ENCODE peak calls at places on chromosomes 13 and 19, in four cellular contexts. U, Q, L and P are unnamed samples.

GRCh38 chr19:11361037-11361770 is 6.0 kb downstream of the PLPPR2 start:
- DNase-seq in U (peak; percentile 92), Q (no peak), L (no peak), P (peak; percentile 64)

GRCh38 chr19:54551950-54552912 is 21.4 kb upstream of the LILRA2 start:
- DNase-seq in U (no peak), Q (no peak), L (peak; percentile 40), P (no peak)

GRCh38 chr13:31756346-31756745 is 17.0 kb downstream of the RXFP2 start:
- DNase-seq in U (no peak), Q (no peak), L (no peak), P (no peak)

GRCh38 chr13:34025746-34026145 is 207.8 kb downstream of the RFC3 start:
- DNase-seq in U (no peak), Q (no peak), L (no peak), P (no peak)

GRCh38 chr19:48121066-48121465 is 10.4 kb upstream of the PLA2G4C start:
- DNase-seq in U (no peak), Q (no peak), L (no peak), P (no peak)

GRCh38 chr19:46746281-46746965 is at the start of gene STRN4:
- DNase-seq in U (peak; percentile 90), Q (no peak), L (no peak), P (peak; percentile 92)

GRCh38 chr13:106499905-106500304 is 35.6 kb downstream of the EFNB2 start:
- DNase-seq in U (no peak), Q (no peak), L (peak; percentile 15), P (no peak)

GRCh38 chr13:33169273-33169980 is 116.1 kb downstream of the STARD13 start:
- DNase-seq in U (no peak), Q (no peak), L (no peak), P (no peak)

GRCh38 chr13:67343777-67344176 is 113.6 kb upstream of the PCDH9 start:
- DNase-seq in U (no peak), Q (no peak), L (no peak), P (no peak)

GRCh38 chr13:67341406-67341805 is 111.3 kb upstream of the PCDH9 start:
- DNase-seq in U (no peak), Q (no peak), L (no peak), P (no peak)
- TF ChIP-seq FOXM1 in U (no peak), Q (no peak), L (no peak), P (no peak)

GRCh38 chr19:9796113-9796773 is 22.6 kb downstream of the FBXL12 start:
- DNase-seq in U (peak; percentile 56), Q (peak; percentile 86), L (peak; percentile 66), P (peak; percentile 65)

GRCh38 chr19:9799162-9799561 is 19.7 kb downstream of the FBXL12 start:
- DNase-seq in U (no peak), Q (no peak), L (no peak), P (no peak)

GRCh38 chr19:9793051-9793591 is 24.6 kb upstream of the ZNF846 start:
- DNase-seq in U (no peak), Q (no peak), L (no peak), P (no peak)

GRCh38 chr19:9801976-9802375 is 16.9 kb downstream of the FBXL12 start:
- DNase-seq in U (peak; percentile 37), Q (no peak), L (no peak), P (no peak)

GRCh38 chr19:9797871-9798270 is 21.0 kb downstream of the FBXL12 start:
- DNase-seq in U (no peak), Q (no peak), L (no peak), P (no peak)
- TF ChIP-seq FOXK2 in U (no peak), Q (no peak), L (no peak), P (no peak)

DNA sequence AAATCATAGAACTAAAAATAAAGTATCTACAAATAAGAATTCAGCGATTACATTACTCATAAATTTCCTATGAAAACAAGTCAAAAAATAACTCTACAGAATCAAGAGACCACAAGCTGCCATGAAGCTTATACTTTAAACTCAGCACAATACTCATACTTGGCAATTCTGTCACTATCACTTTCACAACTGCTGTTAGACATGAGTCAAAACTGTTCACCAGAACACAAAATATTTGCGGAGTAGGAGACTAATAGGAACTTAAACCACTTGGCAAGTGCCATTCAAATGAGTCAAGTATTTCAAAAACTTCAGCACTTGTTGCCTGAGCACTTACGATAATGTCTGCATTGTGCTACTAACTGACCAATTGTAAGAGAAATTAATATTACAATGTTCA is 387.8 kb upstream of the GPC6 start:
- DNase-seq in U (no peak), Q (peak; percentile 4), L (no peak), P (no peak)
- TF ChIP-seq FOXM1 in U (no peak), Q (no peak), L (no peak), P (no peak)

DNA sequence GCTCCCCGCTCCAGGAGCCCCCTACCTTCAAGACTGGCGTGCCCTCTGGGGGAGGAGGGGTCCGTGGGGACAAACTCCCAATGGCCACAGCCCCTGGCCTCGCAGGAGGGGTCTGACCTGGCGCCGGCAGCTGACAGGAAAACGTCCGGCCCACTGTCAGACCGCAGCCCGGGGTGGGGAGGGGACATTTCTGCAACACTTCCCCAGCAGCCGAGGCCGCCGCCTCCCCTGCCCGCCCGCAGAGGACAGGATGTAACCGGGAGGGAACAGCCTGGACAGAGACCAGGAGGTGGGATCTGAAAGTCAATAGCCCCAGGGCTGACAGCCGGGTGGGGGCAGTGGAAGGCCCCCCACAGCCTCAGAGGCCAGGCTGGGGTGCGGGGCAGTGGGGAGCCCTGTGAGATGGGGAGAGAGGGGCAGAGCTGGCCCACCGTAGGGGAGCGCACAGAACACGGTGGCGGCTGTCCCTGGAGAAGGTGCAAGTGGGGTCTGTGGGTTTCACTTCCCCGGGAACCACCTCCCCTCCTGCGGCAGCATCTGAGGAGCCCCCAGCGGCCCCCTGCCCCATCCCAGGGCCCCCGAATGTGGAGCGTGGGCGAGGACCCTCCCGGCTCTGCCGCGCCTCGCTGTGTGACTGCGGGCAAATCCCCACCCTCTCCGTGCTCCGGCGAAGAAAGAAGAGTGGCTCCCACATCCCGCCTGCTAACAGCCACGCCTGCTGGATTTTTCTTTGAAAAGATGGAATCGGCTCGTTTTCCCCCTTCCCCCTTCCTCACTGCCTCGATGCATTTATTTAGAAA is at the start of gene PEAK3:
- DNase-seq in U (peak; percentile 56), Q (no peak), L (no peak), P (no peak)
- TF ChIP-seq FOXK2 in U (no peak), Q (no peak), L (no peak), P (no peak)

GRCh38 chr13:45446181-45446580 is 18.6 kb upstream of the COG3 start:
- DNase-seq in U (no peak), Q (no peak), L (no peak), P (no peak)
- TF ChIP-seq FOXM1 in U (no peak), Q (no peak), L (no peak), P (no peak)

DNA sequence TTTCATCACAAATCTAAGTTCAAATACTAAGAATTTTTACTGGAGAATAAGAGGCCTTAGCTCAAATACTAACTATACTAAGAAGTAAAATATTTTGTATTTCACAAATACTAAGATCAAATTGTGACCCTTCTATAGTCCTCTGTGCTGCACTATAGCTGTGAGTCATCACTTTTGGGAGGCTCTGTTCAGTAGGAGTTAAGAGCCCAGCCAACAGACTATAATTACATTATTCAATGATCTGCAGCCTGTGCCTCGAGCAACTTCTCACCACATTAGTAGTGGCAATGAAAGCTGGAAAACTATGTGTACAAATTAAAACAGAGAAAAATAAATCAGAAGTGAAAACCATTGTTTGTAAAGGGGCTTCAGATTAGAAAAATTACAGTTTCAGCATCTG is 147.3 kb upstream of the GPC6 start:
- DNase-seq in U (no peak), Q (no peak), L (no peak), P (no peak)
- TF ChIP-seq FOXK2 in U (no peak), Q (no peak), L (no peak), P (no peak)

DNA sequence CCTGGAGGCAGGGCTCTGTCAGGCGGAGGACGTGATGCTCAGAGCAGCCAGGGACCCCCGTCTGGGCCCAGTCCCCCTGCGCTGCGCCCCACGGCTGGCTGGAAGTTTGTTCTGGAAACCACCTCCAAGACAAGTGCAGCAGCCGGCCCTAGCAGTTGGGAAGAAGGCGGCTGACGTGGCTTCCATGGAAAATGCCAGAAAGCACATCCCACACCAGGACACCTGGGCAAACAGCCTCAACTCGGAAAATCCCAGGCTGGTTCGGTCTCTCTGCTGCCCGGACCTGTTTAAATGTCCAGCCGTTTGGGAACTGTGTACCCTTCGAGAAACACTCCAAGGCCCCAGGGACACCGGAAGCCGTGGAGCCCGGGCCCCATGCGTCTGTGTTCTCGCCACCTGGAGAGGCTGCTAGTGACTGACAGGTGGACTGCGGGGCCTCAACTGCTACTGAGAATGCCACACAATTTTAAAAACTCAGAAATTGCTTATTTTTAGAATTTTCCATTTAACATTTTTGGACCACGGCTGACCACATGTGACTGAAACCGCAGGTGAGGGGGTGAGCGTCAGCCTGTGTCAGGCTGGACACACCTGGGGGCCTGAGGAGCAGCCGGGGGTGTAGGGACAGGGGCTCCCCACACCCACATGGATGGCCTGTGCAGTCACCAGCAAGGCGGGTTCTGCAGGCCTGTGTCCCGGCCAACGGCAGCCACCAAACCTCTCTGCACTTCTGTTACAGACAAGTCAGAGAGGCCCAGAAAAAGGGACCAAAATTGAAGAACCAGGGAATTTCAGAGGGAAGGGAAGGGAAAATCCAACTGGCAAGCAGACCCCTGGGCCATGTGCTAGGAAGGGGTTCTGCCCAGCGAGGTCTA is 31.7 kb downstream of the RASA3 start:
- DNase-seq in U (no peak), Q (no peak), L (no peak), P (no peak)
- TF ChIP-seq FOXM1 in U (no peak), Q (no peak), L (no peak), P (no peak)

GRCh38 chr13:44350775-44351504 is 22.7 kb upstream of the SERP2 start:
- DNase-seq in U (no peak), Q (no peak), L (no peak), P (no peak)
- TF ChIP-seq FOXK2 in U (no peak), Q (no peak), L (no peak), P (no peak)

DNA sequence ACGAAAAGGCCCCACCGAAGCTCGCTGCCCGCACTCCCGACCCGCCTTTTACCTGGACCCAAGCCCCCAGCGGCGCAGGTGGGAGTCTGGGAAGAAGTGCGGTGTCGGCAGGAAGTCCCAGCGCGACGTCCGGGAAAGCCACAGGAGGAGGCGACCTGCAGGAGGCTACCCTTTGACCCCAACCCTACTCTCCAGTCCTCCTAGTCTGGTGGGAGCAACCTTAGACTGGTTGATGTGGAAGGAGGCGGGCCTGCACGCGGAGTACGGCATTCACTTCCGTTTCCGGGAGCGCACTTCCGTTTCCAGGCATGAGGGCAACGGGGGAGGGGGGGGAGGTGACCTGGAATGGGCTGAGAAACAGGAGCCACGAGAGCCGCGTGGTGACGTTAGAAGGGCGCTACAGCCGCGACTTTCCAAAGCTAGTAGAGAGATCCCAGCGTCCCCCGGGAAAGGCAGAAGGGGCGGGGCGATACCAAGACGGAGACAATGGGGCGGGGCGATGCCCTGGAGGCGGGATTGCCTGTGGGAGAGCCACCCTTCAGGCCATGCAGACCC is 28.5 kb downstream of the ZNF266 start:
- DNase-seq in U (peak; percentile 78), Q (no peak), L (no peak), P (peak; percentile 10)
- TF ChIP-seq FOXM1 in U (no peak), Q (no peak), L (no peak), P (no peak)